ENCODE peak calls at places on chromosomes 7 and 10, in ten cellular contexts. One of them, this sample, is unnamed.

GRCh38 chr7:22333680-22334141 is 23.2 kb downstream of the RAPGEF5 start:
- DNase-seq in cardiac fibroblast: no peak
- DNase-seq in IMR-90: no peak
- DNase-seq in thyroid gland: no peak
- DNase-seq in effector memory CD4-positive, alpha-beta T cell: no peak
- DNase-seq in NT2/D1: no peak
- DNase-seq in iPS DF 6.9: no peak
- DNase-seq in lower lobe of right lung: no peak
- DNase-seq in heart right ventricle: no peak
- DNase-seq in lung: no peak
- DNase-seq in this sample: no peak

GRCh38 chr7:156497776-156498509 is 142.6 kb upstream of the RNF32 start:
- DNase-seq in cardiac fibroblast: no peak
- DNase-seq in IMR-90: no peak
- DNase-seq in thyroid gland: no peak
- DNase-seq in effector memory CD4-positive, alpha-beta T cell: no peak
- DNase-seq in NT2/D1: no peak
- DNase-seq in iPS DF 6.9: no peak
- DNase-seq in lower lobe of right lung: no peak
- DNase-seq in heart right ventricle: no peak
- DNase-seq in lung: peak; percentile 18
- DNase-seq in this sample: no peak

GRCh38 chr10:131205556-131205955 is 106.0 kb downstream of the TCERG1L start:
- DNase-seq in cardiac fibroblast: no peak
- DNase-seq in IMR-90: no peak
- DNase-seq in thyroid gland: no peak
- DNase-seq in effector memory CD4-positive, alpha-beta T cell: no peak
- DNase-seq in NT2/D1: no peak
- DNase-seq in iPS DF 6.9: no peak
- DNase-seq in lower lobe of right lung: no peak
- DNase-seq in heart right ventricle: no peak
- DNase-seq in lung: no peak
- DNase-seq in this sample: no peak

GRCh38 chr7:143405158-143405557 is 3.5 kb downstream of the EPHA1 start:
- DNase-seq in cardiac fibroblast: no peak
- DNase-seq in IMR-90: peak; percentile 60
- DNase-seq in thyroid gland: no peak
- DNase-seq in effector memory CD4-positive, alpha-beta T cell: no peak
- DNase-seq in NT2/D1: no peak
- DNase-seq in iPS DF 6.9: no peak
- DNase-seq in lower lobe of right lung: no peak
- DNase-seq in heart right ventricle: peak; percentile 73
- DNase-seq in lung: no peak
- DNase-seq in this sample: no peak

GRCh38 chr7:25854608-25855497 is 297.1 kb upstream of the NFE2L3 start:
- DNase-seq in cardiac fibroblast: peak; percentile 41
- DNase-seq in IMR-90: peak; percentile 100
- DNase-seq in thyroid gland: no peak
- DNase-seq in effector memory CD4-positive, alpha-beta T cell: no peak
- DNase-seq in NT2/D1: peak; percentile 99
- DNase-seq in iPS DF 6.9: peak; percentile 98
- DNase-seq in lower lobe of right lung: no peak
- DNase-seq in heart right ventricle: no peak
- DNase-seq in lung: no peak
- DNase-seq in this sample: peak; percentile 99

GRCh38 chr7:37942934-37943610 is 22.6 kb downstream of the EPDR1 start:
- DNase-seq in cardiac fibroblast: peak; percentile 79
- DNase-seq in IMR-90: no peak
- DNase-seq in thyroid gland: peak; percentile 9
- DNase-seq in effector memory CD4-positive, alpha-beta T cell: no peak
- DNase-seq in NT2/D1: peak; percentile 22
- DNase-seq in iPS DF 6.9: no peak
- DNase-seq in lower lobe of right lung: peak; percentile 67
- DNase-seq in heart right ventricle: peak; percentile 80
- DNase-seq in lung: peak; percentile 35
- DNase-seq in this sample: no peak

GRCh38 chr10:117461766-117462423 is 80.7 kb upstream of the EMX2 start:
- DNase-seq in cardiac fibroblast: peak; percentile 77
- DNase-seq in IMR-90: peak; percentile 37
- DNase-seq in thyroid gland: no peak
- DNase-seq in effector memory CD4-positive, alpha-beta T cell: no peak
- DNase-seq in NT2/D1: no peak
- DNase-seq in iPS DF 6.9: no peak
- DNase-seq in lower lobe of right lung: no peak
- DNase-seq in heart right ventricle: no peak
- DNase-seq in lung: no peak
- DNase-seq in this sample: no peak

GRCh38 chr10:117477961-117478670 is 64.4 kb upstream of the EMX2 start:
- DNase-seq in cardiac fibroblast: peak; percentile 79
- DNase-seq in IMR-90: peak; percentile 19
- DNase-seq in thyroid gland: no peak
- DNase-seq in effector memory CD4-positive, alpha-beta T cell: no peak
- DNase-seq in NT2/D1: no peak
- DNase-seq in iPS DF 6.9: no peak
- DNase-seq in lower lobe of right lung: no peak
- DNase-seq in heart right ventricle: no peak
- DNase-seq in lung: no peak
- DNase-seq in this sample: no peak

GRCh38 chr7:44324204-44325126 is 929 bp downstream of the CAMK2B start:
- DNase-seq in cardiac fibroblast: no peak
- DNase-seq in IMR-90: no peak
- DNase-seq in thyroid gland: no peak
- DNase-seq in effector memory CD4-positive, alpha-beta T cell: no peak
- DNase-seq in NT2/D1: no peak
- DNase-seq in iPS DF 6.9: no peak
- DNase-seq in lower lobe of right lung: no peak
- DNase-seq in heart right ventricle: no peak
- DNase-seq in lung: no peak
- DNase-seq in this sample: no peak

GRCh38 chr7:44326261-44327125 is 1.1 kb upstream of the CAMK2B start:
- DNase-seq in cardiac fibroblast: no peak
- DNase-seq in IMR-90: no peak
- DNase-seq in thyroid gland: no peak
- DNase-seq in effector memory CD4-positive, alpha-beta T cell: no peak
- DNase-seq in NT2/D1: no peak
- DNase-seq in iPS DF 6.9: no peak
- DNase-seq in lower lobe of right lung: no peak
- DNase-seq in heart right ventricle: no peak
- DNase-seq in lung: peak; percentile 19
- DNase-seq in this sample: no peak

GRCh38 chr7:44323381-44324203 is 1.8 kb downstream of the CAMK2B start:
- DNase-seq in cardiac fibroblast: no peak
- DNase-seq in IMR-90: no peak
- DNase-seq in thyroid gland: no peak
- DNase-seq in effector memory CD4-positive, alpha-beta T cell: no peak
- DNase-seq in NT2/D1: no peak
- DNase-seq in iPS DF 6.9: no peak
- DNase-seq in lower lobe of right lung: no peak
- DNase-seq in heart right ventricle: no peak
- DNase-seq in lung: no peak
- DNase-seq in this sample: no peak

GRCh38 chr7:44325811-44326241 is 432 bp upstream of the CAMK2B start:
- DNase-seq in cardiac fibroblast: no peak
- DNase-seq in IMR-90: no peak
- DNase-seq in thyroid gland: peak; percentile 44
- DNase-seq in effector memory CD4-positive, alpha-beta T cell: no peak
- DNase-seq in NT2/D1: peak; percentile 28
- DNase-seq in iPS DF 6.9: no peak
- DNase-seq in lower lobe of right lung: no peak
- DNase-seq in heart right ventricle: no peak
- DNase-seq in lung: peak; percentile 22
- DNase-seq in this sample: no peak

DNA sequence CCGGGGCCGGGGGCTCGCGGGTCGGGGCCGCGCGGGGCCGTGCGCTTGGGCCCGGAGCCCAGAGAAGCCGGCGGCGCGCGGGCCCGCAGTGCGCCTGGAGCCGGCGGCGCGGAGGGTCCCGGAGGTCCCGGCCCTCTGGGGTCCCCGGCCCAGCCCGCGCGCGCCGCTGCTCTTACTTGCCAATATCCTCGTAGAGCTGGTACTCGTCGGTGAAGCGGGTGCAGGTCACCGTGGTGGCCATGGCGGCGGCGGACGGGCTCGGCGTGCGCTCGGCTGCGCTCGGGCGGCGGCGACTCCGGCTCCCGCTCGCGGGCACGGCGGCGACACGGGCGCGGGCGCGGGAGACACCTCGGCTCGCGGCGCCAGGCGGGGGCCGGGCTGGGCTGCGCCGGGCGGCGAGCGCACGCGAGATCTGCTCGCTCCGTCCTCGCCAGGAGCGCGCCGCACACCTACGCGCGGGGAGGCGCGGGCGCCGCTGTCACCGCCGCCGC is at the start of gene CAMK2B:
- DNase-seq in cardiac fibroblast: no peak
- DNase-seq in IMR-90: no peak
- DNase-seq in thyroid gland: peak; percentile 43
- DNase-seq in effector memory CD4-positive, alpha-beta T cell: no peak
- DNase-seq in NT2/D1: no peak
- DNase-seq in iPS DF 6.9: no peak
- DNase-seq in lower lobe of right lung: no peak
- DNase-seq in heart right ventricle: no peak
- DNase-seq in lung: no peak
- DNase-seq in this sample: no peak
- H3K4me3 ChIP-seq in cardiac fibroblast: peak within 1 kb of the TSS; percentile 11
- H3K4me3 ChIP-seq in IMR-90: peak within 1 kb of the TSS; percentile 26
- H3K4me3 ChIP-seq in thyroid gland: peak within 1 kb of the TSS; percentile 38
- H3K4me3 ChIP-seq in effector memory CD4-positive, alpha-beta T cell: no peak within 1 kb of the TSS
- H3K4me3 ChIP-seq in NT2/D1: peak within 1 kb of the TSS; percentile 42
- H3K4me3 ChIP-seq in iPS DF 6.9: peak within 1 kb of the TSS; percentile 53
- H3K4me3 ChIP-seq in lower lobe of right lung: peak within 1 kb of the TSS; percentile 8
- H3K4me3 ChIP-seq in heart right ventricle: peak within 1 kb of the TSS; percentile 52
- H3K4me3 ChIP-seq in lung: peak within 1 kb of the TSS; percentile 18
- H3K4me3 ChIP-seq in this sample: peak within 1 kb of the TSS; percentile 22

GRCh38 chr7:90709501-90710465 is 113.7 kb downstream of the CDK14 start:
- DNase-seq in cardiac fibroblast: peak; percentile 62
- DNase-seq in IMR-90: peak; percentile 78
- DNase-seq in thyroid gland: peak; percentile 63
- DNase-seq in effector memory CD4-positive, alpha-beta T cell: no peak
- DNase-seq in NT2/D1: no peak
- DNase-seq in iPS DF 6.9: no peak
- DNase-seq in lower lobe of right lung: no peak
- DNase-seq in heart right ventricle: no peak
- DNase-seq in lung: no peak
- DNase-seq in this sample: no peak

GRCh38 chr7:90706067-90706716 is 110.1 kb downstream of the CDK14 start:
- DNase-seq in cardiac fibroblast: no peak
- DNase-seq in IMR-90: peak; percentile 70
- DNase-seq in thyroid gland: no peak
- DNase-seq in effector memory CD4-positive, alpha-beta T cell: no peak
- DNase-seq in NT2/D1: no peak
- DNase-seq in iPS DF 6.9: no peak
- DNase-seq in lower lobe of right lung: no peak
- DNase-seq in heart right ventricle: no peak
- DNase-seq in lung: no peak
- DNase-seq in this sample: no peak

GRCh38 chr7:90713628-90714027 is 117.5 kb downstream of the CDK14 start:
- DNase-seq in cardiac fibroblast: no peak
- DNase-seq in IMR-90: no peak
- DNase-seq in thyroid gland: no peak
- DNase-seq in effector memory CD4-positive, alpha-beta T cell: no peak
- DNase-seq in NT2/D1: no peak
- DNase-seq in iPS DF 6.9: no peak
- DNase-seq in lower lobe of right lung: no peak
- DNase-seq in heart right ventricle: no peak
- DNase-seq in lung: no peak
- DNase-seq in this sample: no peak

GRCh38 chr7:90708841-90709317 is 112.8 kb downstream of the CDK14 start:
- DNase-seq in cardiac fibroblast: peak; percentile 42
- DNase-seq in IMR-90: no peak
- DNase-seq in thyroid gland: peak; percentile 42
- DNase-seq in effector memory CD4-positive, alpha-beta T cell: no peak
- DNase-seq in NT2/D1: peak; percentile 36
- DNase-seq in iPS DF 6.9: peak; percentile 60
- DNase-seq in lower lobe of right lung: no peak
- DNase-seq in heart right ventricle: no peak
- DNase-seq in lung: no peak
- DNase-seq in this sample: no peak

DNA sequence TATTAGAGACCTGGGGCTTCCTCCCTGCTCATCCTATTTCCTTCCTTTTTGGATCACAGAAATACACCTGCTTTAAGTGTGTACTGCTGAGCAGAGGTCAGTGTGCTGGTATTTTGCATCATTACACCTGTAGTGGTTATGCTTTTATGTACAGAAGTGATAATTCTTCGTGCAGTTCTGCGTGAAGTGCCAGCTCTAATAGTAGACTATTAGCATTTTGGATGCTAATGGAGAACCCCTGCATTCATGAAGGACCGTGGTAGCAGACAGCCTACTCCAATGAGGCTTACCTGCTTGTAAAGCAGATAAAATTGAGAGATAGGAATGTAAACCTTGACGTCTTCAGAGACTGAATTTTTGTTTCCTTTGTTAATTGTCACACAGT is 114.3 kb downstream of the CDK14 start:
- DNase-seq in cardiac fibroblast: no peak
- DNase-seq in IMR-90: no peak
- DNase-seq in thyroid gland: no peak
- DNase-seq in effector memory CD4-positive, alpha-beta T cell: no peak
- DNase-seq in NT2/D1: no peak
- DNase-seq in iPS DF 6.9: no peak
- DNase-seq in lower lobe of right lung: no peak
- DNase-seq in heart right ventricle: no peak
- DNase-seq in lung: no peak
- DNase-seq in this sample: no peak
- H3K4me3 ChIP-seq in cardiac fibroblast: no peak overlapping the region
- H3K4me3 ChIP-seq in IMR-90: no peak overlapping the region
- H3K4me3 ChIP-seq in thyroid gland: no peak overlapping the region
- H3K4me3 ChIP-seq in effector memory CD4-positive, alpha-beta T cell: no peak overlapping the region
- H3K4me3 ChIP-seq in NT2/D1: no peak overlapping the region
- H3K4me3 ChIP-seq in iPS DF 6.9: no peak overlapping the region
- H3K4me3 ChIP-seq in lower lobe of right lung: no peak overlapping the region
- H3K4me3 ChIP-seq in heart right ventricle: no peak overlapping the region
- H3K4me3 ChIP-seq in lung: no peak overlapping the region
- H3K4me3 ChIP-seq in this sample: no peak overlapping the region

DNA sequence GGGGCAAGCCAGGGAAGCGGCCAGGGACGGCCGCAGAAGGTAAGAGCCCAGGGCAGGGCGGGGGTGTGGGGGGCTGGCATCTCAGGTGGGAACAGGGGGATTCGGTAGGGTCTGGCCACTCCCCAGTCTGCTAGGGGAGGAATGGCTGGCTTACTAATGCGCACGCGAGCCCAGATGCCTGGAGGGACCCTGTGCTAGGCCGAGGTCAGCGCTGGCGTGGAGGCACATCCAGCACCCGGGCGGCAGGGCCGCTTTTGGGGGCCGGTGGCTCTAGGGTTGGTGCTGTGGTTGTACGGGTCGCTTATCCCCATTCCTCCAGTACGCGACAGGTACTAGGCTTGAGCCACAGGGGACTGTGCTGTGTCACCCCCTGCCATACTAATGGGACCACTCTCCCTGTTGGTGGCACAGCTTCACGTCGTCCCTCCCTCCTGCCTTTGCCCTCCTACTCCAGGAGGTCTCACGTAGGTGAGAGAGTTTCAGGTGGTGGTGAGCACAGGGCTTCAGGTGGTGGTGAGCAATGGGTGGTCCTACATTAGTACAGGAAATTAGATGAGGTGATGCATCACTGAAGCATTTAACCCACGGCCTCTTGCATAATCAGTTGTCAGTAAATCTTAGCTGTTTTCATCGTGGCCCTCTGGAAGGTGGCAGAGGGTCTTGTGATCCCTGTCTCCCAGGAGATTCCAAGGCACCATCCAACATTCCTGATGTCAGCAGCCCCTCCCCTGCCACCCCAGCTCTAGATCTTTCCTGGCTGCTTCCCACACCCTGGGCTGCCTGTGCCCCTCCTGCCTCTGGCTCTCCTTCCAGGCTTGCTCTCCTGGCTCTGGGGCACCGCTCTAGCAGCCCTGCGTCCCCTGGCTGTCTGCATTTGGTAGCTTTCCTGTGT is 981 bp downstream of the AEBP1 start:
- DNase-seq in cardiac fibroblast: peak; percentile 70
- DNase-seq in IMR-90: peak; percentile 46
- DNase-seq in thyroid gland: no peak
- DNase-seq in effector memory CD4-positive, alpha-beta T cell: no peak
- DNase-seq in NT2/D1: no peak
- DNase-seq in iPS DF 6.9: no peak
- DNase-seq in lower lobe of right lung: no peak
- DNase-seq in heart right ventricle: no peak
- DNase-seq in lung: no peak
- DNase-seq in this sample: no peak
- H3K4me3 ChIP-seq in cardiac fibroblast: peak overlapping the region; percentile 63
- H3K4me3 ChIP-seq in IMR-90: no peak overlapping the region
- H3K4me3 ChIP-seq in thyroid gland: peak overlapping the region; percentile 52
- H3K4me3 ChIP-seq in effector memory CD4-positive, alpha-beta T cell: peak overlapping the region; percentile 58
- H3K4me3 ChIP-seq in NT2/D1: peak overlapping the region; percentile 49
- H3K4me3 ChIP-seq in iPS DF 6.9: peak overlapping the region; percentile 78
- H3K4me3 ChIP-seq in lower lobe of right lung: peak overlapping the region; percentile 59
- H3K4me3 ChIP-seq in heart right ventricle: peak overlapping the region; percentile 61
- H3K4me3 ChIP-seq in lung: peak overlapping the region; percentile 34
- H3K4me3 ChIP-seq in this sample: peak overlapping the region; percentile 74

DNA sequence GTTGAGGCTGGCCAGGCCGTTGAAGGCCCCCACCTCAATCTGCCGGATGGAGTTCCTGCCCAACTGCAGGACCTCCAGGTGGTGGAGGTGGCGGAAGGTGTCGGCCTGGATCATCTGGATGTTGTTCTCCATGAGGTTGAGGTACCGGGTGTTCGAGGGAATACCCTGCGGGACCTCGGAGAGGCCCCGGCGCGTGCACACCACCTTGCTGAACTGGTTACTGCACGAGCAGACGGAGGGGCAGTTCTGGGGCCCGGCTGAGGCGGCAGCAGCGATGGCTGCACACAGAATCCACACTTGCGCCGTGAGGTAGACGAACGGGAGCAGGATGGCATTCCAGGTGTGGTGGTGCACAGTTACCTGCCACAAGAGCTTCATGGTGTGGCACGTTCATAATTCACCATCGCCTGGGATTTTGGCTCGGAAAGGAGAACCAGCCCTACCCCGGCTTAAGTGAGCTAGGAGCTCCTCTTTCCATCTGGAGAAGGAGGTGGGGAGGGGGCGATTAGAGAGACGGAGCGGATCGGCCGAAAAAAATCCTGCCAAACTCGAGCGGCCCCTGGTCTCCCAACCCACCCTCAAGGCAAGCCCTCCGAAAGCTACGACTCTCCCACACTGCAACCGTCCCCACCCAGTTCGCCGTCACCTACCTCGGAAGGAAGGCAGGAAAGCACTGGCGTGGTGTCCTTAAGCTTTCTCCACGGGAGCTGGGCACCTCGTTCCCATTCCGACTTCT is 806 bp downstream of the LRRC4 start:
- DNase-seq in cardiac fibroblast: no peak
- DNase-seq in IMR-90: no peak
- DNase-seq in thyroid gland: no peak
- DNase-seq in effector memory CD4-positive, alpha-beta T cell: no peak
- DNase-seq in NT2/D1: no peak
- DNase-seq in iPS DF 6.9: no peak
- DNase-seq in lower lobe of right lung: no peak
- DNase-seq in heart right ventricle: no peak
- DNase-seq in lung: no peak
- DNase-seq in this sample: no peak
- H3K4me3 ChIP-seq in cardiac fibroblast: no peak overlapping the region
- H3K4me3 ChIP-seq in IMR-90: no peak overlapping the region
- H3K4me3 ChIP-seq in thyroid gland: peak overlapping the region; percentile 33
- H3K4me3 ChIP-seq in effector memory CD4-positive, alpha-beta T cell: peak overlapping the region; percentile 25
- H3K4me3 ChIP-seq in NT2/D1: peak overlapping the region; percentile 31
- H3K4me3 ChIP-seq in iPS DF 6.9: peak overlapping the region; percentile 63
- H3K4me3 ChIP-seq in lower lobe of right lung: peak overlapping the region; percentile 58
- H3K4me3 ChIP-seq in heart right ventricle: peak overlapping the region; percentile 55
- H3K4me3 ChIP-seq in lung: peak overlapping the region; percentile 24
- H3K4me3 ChIP-seq in this sample: peak overlapping the region; percentile 34